ENCODE peak calls at places on chromosomes 4 and X, in ten cellular contexts. One of them, this sample, is unnamed. For H3K4me1 and H3K36me3, the result is how much of the 10 kb centered on the place peaks cover.

GRCh38 chr4:117137143-117137542 is 51.8 kb upstream of the TRAM1L1 start:
- DNase-seq in aorta: no peak
- DNase-seq in left lung: no peak
- DNase-seq in uterus: no peak
- DNase-seq in IMR-90: peak
- DNase-seq in SJSA1: no peak
- DNase-seq in tibial artery: no peak
- DNase-seq in DND-41: no peak
- DNase-seq in upper lobe of left lung: no peak
- DNase-seq in hepatocyte: no peak
- DNase-seq in this sample: no peak

GRCh38 chrX:17291998-17292658 is 82.9 kb upstream of the NHS start:
- DNase-seq in aorta: no peak
- DNase-seq in left lung: no peak
- DNase-seq in uterus: no peak
- DNase-seq in IMR-90: no peak
- DNase-seq in SJSA1: no peak
- DNase-seq in tibial artery: peak
- DNase-seq in DND-41: no peak
- DNase-seq in upper lobe of left lung: no peak
- DNase-seq in hepatocyte: peak
- DNase-seq in this sample: no peak

GRCh38 chr4:147760176-147760575 is 28.3 kb downstream of the ARHGAP10 start:
- DNase-seq in aorta: no peak
- DNase-seq in left lung: peak
- DNase-seq in uterus: no peak
- DNase-seq in IMR-90: no peak
- DNase-seq in SJSA1: no peak
- DNase-seq in tibial artery: no peak
- DNase-seq in DND-41: no peak
- DNase-seq in upper lobe of left lung: peak
- DNase-seq in hepatocyte: no peak
- DNase-seq in this sample: no peak

GRCh38 chr4:117941611-117942010 is 92.7 kb upstream of the NDST3 start:
- DNase-seq in aorta: no peak
- DNase-seq in left lung: no peak
- DNase-seq in uterus: no peak
- DNase-seq in IMR-90: no peak
- DNase-seq in SJSA1: no peak
- DNase-seq in tibial artery: no peak
- DNase-seq in DND-41: peak
- DNase-seq in upper lobe of left lung: no peak
- DNase-seq in hepatocyte: no peak
- DNase-seq in this sample: no peak

GRCh38 chr4:143375326-143376073 is 38.8 kb downstream of the GAB1 start:
- DNase-seq in aorta: no peak
- DNase-seq in left lung: no peak
- DNase-seq in uterus: no peak
- DNase-seq in IMR-90: no peak
- DNase-seq in SJSA1: no peak
- DNase-seq in tibial artery: no peak
- DNase-seq in DND-41: peak
- DNase-seq in upper lobe of left lung: peak
- DNase-seq in hepatocyte: no peak
- DNase-seq in this sample: no peak

GRCh38 chr4:80925293-80925692 is 105.2 kb upstream of the BMP3 start:
- DNase-seq in aorta: no peak
- DNase-seq in left lung: no peak
- DNase-seq in uterus: no peak
- DNase-seq in IMR-90: no peak
- DNase-seq in SJSA1: no peak
- DNase-seq in tibial artery: no peak
- DNase-seq in DND-41: no peak
- DNase-seq in upper lobe of left lung: no peak
- DNase-seq in hepatocyte: no peak
- DNase-seq in this sample: no peak

GRCh38 chr4:3291411-3291968 is 1.3 kb upstream of the RGS12 start:
- DNase-seq in aorta: peak
- DNase-seq in left lung: peak
- DNase-seq in uterus: no peak
- DNase-seq in IMR-90: no peak
- DNase-seq in SJSA1: no peak
- DNase-seq in tibial artery: peak
- DNase-seq in DND-41: peak
- DNase-seq in upper lobe of left lung: peak
- DNase-seq in hepatocyte: peak
- DNase-seq in this sample: peak

GRCh38 chr4:145785391-145786008 is 105.6 kb downstream of the C4orf51 start:
- DNase-seq in aorta: no peak
- DNase-seq in left lung: no peak
- DNase-seq in uterus: no peak
- DNase-seq in IMR-90: no peak
- DNase-seq in SJSA1: no peak
- DNase-seq in tibial artery: no peak
- DNase-seq in DND-41: no peak
- DNase-seq in upper lobe of left lung: no peak
- DNase-seq in hepatocyte: no peak
- DNase-seq in this sample: no peak

GRCh38 chr4:141002323-141002805 is 130.9 kb downstream of the RNF150 start:
- DNase-seq in aorta: no peak
- DNase-seq in left lung: no peak
- DNase-seq in uterus: no peak
- DNase-seq in IMR-90: peak
- DNase-seq in SJSA1: no peak
- DNase-seq in tibial artery: no peak
- DNase-seq in DND-41: no peak
- DNase-seq in upper lobe of left lung: no peak
- DNase-seq in hepatocyte: peak
- DNase-seq in this sample: no peak

GRCh38 chr4:76546282-76547166 is 111.5 kb downstream of the SHROOM3 start:
- DNase-seq in aorta: peak
- DNase-seq in left lung: peak
- DNase-seq in uterus: no peak
- DNase-seq in IMR-90: peak
- DNase-seq in SJSA1: peak
- DNase-seq in tibial artery: peak
- DNase-seq in DND-41: no peak
- DNase-seq in upper lobe of left lung: peak
- DNase-seq in hepatocyte: peak
- DNase-seq in this sample: peak

GRCh38 chr4:80138556-80139538 is 58.5 kb upstream of the PRDM8 start:
- DNase-seq in aorta: no peak
- DNase-seq in left lung: no peak
- DNase-seq in uterus: no peak
- DNase-seq in IMR-90: peak
- DNase-seq in SJSA1: no peak
- DNase-seq in tibial artery: no peak
- DNase-seq in DND-41: peak
- DNase-seq in upper lobe of left lung: peak
- DNase-seq in hepatocyte: no peak
- DNase-seq in this sample: no peak

GRCh38 chrX:147635186-147635585 is 276.5 kb upstream of the FMR1 start:
- DNase-seq in aorta: no peak
- DNase-seq in left lung: no peak
- DNase-seq in uterus: no peak
- DNase-seq in IMR-90: no peak
- DNase-seq in SJSA1: no peak
- DNase-seq in tibial artery: no peak
- DNase-seq in DND-41: peak
- DNase-seq in upper lobe of left lung: no peak
- DNase-seq in hepatocyte: no peak
- DNase-seq in this sample: no peak

GRCh38 chrX:51860679-51861078 is 32.7 kb upstream of the MAGED1 start:
- DNase-seq in aorta: no peak
- DNase-seq in left lung: no peak
- DNase-seq in uterus: no peak
- DNase-seq in IMR-90: peak
- DNase-seq in SJSA1: no peak
- DNase-seq in tibial artery: no peak
- DNase-seq in DND-41: peak
- DNase-seq in upper lobe of left lung: no peak
- DNase-seq in hepatocyte: peak
- DNase-seq in this sample: no peak

GRCh38 chrX:39813631-39814246 is 284.0 kb downstream of the BCOR start:
- DNase-seq in aorta: peak
- DNase-seq in left lung: no peak
- DNase-seq in uterus: peak
- DNase-seq in IMR-90: peak
- DNase-seq in SJSA1: no peak
- DNase-seq in tibial artery: peak
- DNase-seq in DND-41: no peak
- DNase-seq in upper lobe of left lung: no peak
- DNase-seq in hepatocyte: peak
- DNase-seq in this sample: peak

DNA sequence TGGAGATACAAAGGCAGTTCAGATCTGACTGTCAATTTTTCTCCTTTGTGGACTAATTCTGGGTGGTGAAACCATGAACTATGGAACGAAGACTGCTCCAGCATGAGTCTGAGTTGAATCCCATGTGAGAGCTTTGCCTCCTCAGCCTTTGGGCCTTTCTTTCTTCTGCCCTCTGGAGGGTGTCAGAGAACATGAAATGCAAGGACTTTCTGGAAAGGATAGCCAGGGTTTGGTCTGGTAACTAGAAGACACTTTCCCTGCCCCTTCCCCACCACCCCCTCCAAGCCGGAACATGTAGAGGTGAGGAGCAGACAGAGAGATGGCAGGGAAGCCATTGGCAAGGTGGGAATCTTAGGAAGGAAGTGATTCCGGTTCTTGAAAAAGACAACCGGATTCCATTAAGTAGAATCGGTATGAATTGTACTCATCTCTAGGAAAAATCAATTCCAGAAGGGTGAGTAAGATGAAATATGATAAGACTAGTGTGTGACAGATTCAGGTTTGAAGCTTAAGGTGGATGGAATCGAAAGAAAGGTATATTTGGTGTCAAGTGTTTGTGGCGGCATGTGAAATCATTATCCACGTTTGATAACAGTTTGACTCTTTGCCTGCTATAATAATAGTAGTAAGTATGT is 19.0 kb downstream of the FHL1 start:
- DNase-seq in aorta: no peak
- DNase-seq in left lung: no peak
- DNase-seq in uterus: no peak
- DNase-seq in IMR-90: peak
- DNase-seq in SJSA1: no peak
- DNase-seq in tibial artery: no peak
- DNase-seq in DND-41: no peak
- DNase-seq in upper lobe of left lung: no peak
- DNase-seq in hepatocyte: peak
- DNase-seq in this sample: no peak
- H3K4me3 ChIP-seq in aorta: no peak
- H3K4me3 ChIP-seq in left lung: no peak
- H3K4me3 ChIP-seq in uterus: no peak
- H3K4me3 ChIP-seq in IMR-90: no peak
- H3K4me3 ChIP-seq in SJSA1: no peak
- H3K4me3 ChIP-seq in tibial artery: no peak
- H3K4me3 ChIP-seq in DND-41: no peak
- H3K4me3 ChIP-seq in upper lobe of left lung: no peak
- H3K4me3 ChIP-seq in hepatocyte: no peak
- H3K4me3 ChIP-seq in this sample: no peak

GRCh38 chrX:123788744-123789143 is 55.9 kb upstream of the THOC2 start:
- DNase-seq in aorta: no peak
- DNase-seq in left lung: no peak
- DNase-seq in uterus: no peak
- DNase-seq in IMR-90: no peak
- DNase-seq in SJSA1: no peak
- DNase-seq in tibial artery: no peak
- DNase-seq in DND-41: no peak
- DNase-seq in upper lobe of left lung: no peak
- DNase-seq in hepatocyte: no peak
- DNase-seq in this sample: no peak
- H3K4me1 ChIP-seq in aorta: under half
- H3K4me1 ChIP-seq in left lung: under half
- H3K4me1 ChIP-seq in uterus: under half
- H3K4me1 ChIP-seq in IMR-90: under half
- H3K4me1 ChIP-seq in SJSA1: under half
- H3K4me1 ChIP-seq in tibial artery: under half
- H3K4me1 ChIP-seq in DND-41: under half
- H3K4me1 ChIP-seq in upper lobe of left lung: under half
- H3K4me1 ChIP-seq in hepatocyte: under half
- H3K4me1 ChIP-seq in this sample: under half

GRCh38 chr4:10089346-10089745 is 27.3 kb downstream of the WDR1 start:
- DNase-seq in aorta: peak
- DNase-seq in left lung: no peak
- DNase-seq in uterus: no peak
- DNase-seq in IMR-90: no peak
- DNase-seq in SJSA1: no peak
- DNase-seq in tibial artery: no peak
- DNase-seq in DND-41: no peak
- DNase-seq in upper lobe of left lung: no peak
- DNase-seq in hepatocyte: peak
- DNase-seq in this sample: no peak

GRCh38 chr4:10090467-10091250 is 25.9 kb downstream of the WDR1 start:
- DNase-seq in aorta: peak
- DNase-seq in left lung: no peak
- DNase-seq in uterus: no peak
- DNase-seq in IMR-90: no peak
- DNase-seq in SJSA1: no peak
- DNase-seq in tibial artery: no peak
- DNase-seq in DND-41: no peak
- DNase-seq in upper lobe of left lung: no peak
- DNase-seq in hepatocyte: no peak
- DNase-seq in this sample: no peak

GRCh38 chr4:10092481-10093272 is 23.9 kb downstream of the WDR1 start:
- DNase-seq in aorta: peak
- DNase-seq in left lung: no peak
- DNase-seq in uterus: no peak
- DNase-seq in IMR-90: no peak
- DNase-seq in SJSA1: no peak
- DNase-seq in tibial artery: no peak
- DNase-seq in DND-41: no peak
- DNase-seq in upper lobe of left lung: no peak
- DNase-seq in hepatocyte: no peak
- DNase-seq in this sample: no peak

GRCh38 chr4:10093273-10093621 is 23.4 kb downstream of the WDR1 start:
- DNase-seq in aorta: peak
- DNase-seq in left lung: no peak
- DNase-seq in uterus: no peak
- DNase-seq in IMR-90: no peak
- DNase-seq in SJSA1: no peak
- DNase-seq in tibial artery: no peak
- DNase-seq in DND-41: no peak
- DNase-seq in upper lobe of left lung: no peak
- DNase-seq in hepatocyte: no peak
- DNase-seq in this sample: no peak

GRCh38 chr4:10091531-10092181 is 24.9 kb downstream of the WDR1 start:
- DNase-seq in aorta: peak
- DNase-seq in left lung: no peak
- DNase-seq in uterus: no peak
- DNase-seq in IMR-90: no peak
- DNase-seq in SJSA1: no peak
- DNase-seq in tibial artery: no peak
- DNase-seq in DND-41: no peak
- DNase-seq in upper lobe of left lung: no peak
- DNase-seq in hepatocyte: no peak
- DNase-seq in this sample: no peak
- H3K36me3 ChIP-seq in aorta: under half
- H3K36me3 ChIP-seq in left lung: under half
- H3K36me3 ChIP-seq in uterus: under half
- H3K36me3 ChIP-seq in IMR-90: half or more
- H3K36me3 ChIP-seq in SJSA1: half or more
- H3K36me3 ChIP-seq in tibial artery: half or more
- H3K36me3 ChIP-seq in DND-41: half or more
- H3K36me3 ChIP-seq in upper lobe of left lung: half or more
- H3K36me3 ChIP-seq in hepatocyte: under half
- H3K36me3 ChIP-seq in this sample: half or more

GRCh38 chr4:7193040-7193958 is 961 bp downstream of the SORCS2 start:
- DNase-seq in aorta: peak
- DNase-seq in left lung: peak
- DNase-seq in uterus: peak
- DNase-seq in IMR-90: no peak
- DNase-seq in SJSA1: no peak
- DNase-seq in tibial artery: no peak
- DNase-seq in DND-41: no peak
- DNase-seq in upper lobe of left lung: no peak
- DNase-seq in hepatocyte: no peak
- DNase-seq in this sample: peak
- H3K4me3 ChIP-seq in aorta: peak
- H3K4me3 ChIP-seq in left lung: peak
- H3K4me3 ChIP-seq in uterus: peak
- H3K4me3 ChIP-seq in IMR-90: peak
- H3K4me3 ChIP-seq in SJSA1: no peak
- H3K4me3 ChIP-seq in tibial artery: peak
- H3K4me3 ChIP-seq in DND-41: no peak
- H3K4me3 ChIP-seq in upper lobe of left lung: peak
- H3K4me3 ChIP-seq in hepatocyte: peak
- H3K4me3 ChIP-seq in this sample: no peak